ENCODE peak calls at places on chromosomes 16 and 17, in five cellular contexts. A is IMR-90; O is breast epithelium; M is CD8-positive, alpha-beta T cell; K is NT2/D1. Y is an unnamed sample.

GRCh38 chr16:54135361-54136275 is 151.0 kb downstream of the IRX3 start:
- DNase-seq in M (no peak), K (no peak), A (peak), O (no peak), Y (no peak)

GRCh38 chr17:77287432-77288068 is 146.8 kb downstream of the SEC14L1 start:
- DNase-seq in M (no peak), K (no peak), O (peak), A (peak), Y (no peak)

GRCh38 chr17:18205861-18206260 is 19.6 kb upstream of the LLGL1 start:
- DNase-seq in O (no peak), M (no peak), K (no peak), A (no peak), Y (no peak)

GRCh38 chr16:88681084-88681680 is 5.1 kb downstream of the SNAI3 start:
- DNase-seq in K (no peak), M (peak), A (no peak), O (no peak), Y (no peak)

GRCh38 chr16:19095699-19096098 is 18.1 kb upstream of the ITPRIPL2 start:
- DNase-seq in K (peak), A (no peak), M (no peak), O (peak), Y (no peak)

GRCh38 chr17:2140683-2141082 is 85.8 kb downstream of the HIC1 start:
- DNase-seq in A (no peak), O (no peak), M (no peak), K (no peak), Y (no peak)

GRCh38 chr16:30997887-30998711 is 12.3 kb downstream of the STX1B start:
- DNase-seq in O (no peak), M (no peak), K (no peak), A (peak), Y (no peak)

GRCh38 chr17:13592427-13592826 is 9.3 kb downstream of the HS3ST3A1 start:
- DNase-seq in M (no peak), K (no peak), O (no peak), A (peak), Y (no peak)

GRCh38 chr16:3171181-3171854 is 16.7 kb upstream of the OR1F1 start:
- DNase-seq in A (no peak), K (no peak), M (peak), O (no peak), Y (no peak)

GRCh38 chr17:75587718-75588545 is at the start of gene MYO15B:
- DNase-seq in M (peak), A (no peak), K (no peak), O (no peak), Y (peak)

GRCh38 chr17:19657182-19657581 is 8.6 kb downstream of the ALDH3A2 start:
- DNase-seq in M (no peak), O (no peak), K (no peak), A (no peak), Y (no peak)

GRCh38 chr17:57678393-57678792 is 66.7 kb downstream of the CCDC182 start:
- DNase-seq in O (no peak), K (no peak), A (no peak), M (no peak), Y (no peak)

GRCh38 chr17:57534863-57535651 is 210.0 kb downstream of the CCDC182 start:
- DNase-seq in M (no peak), O (peak), A (no peak), K (no peak), Y (no peak)

GRCh38 chr17:10243905-10244844 is 45.8 kb upstream of the GAS7 start:
- DNase-seq in K (no peak), M (no peak), O (no peak), A (peak), Y (no peak)

GRCh38 chr17:77375108-77375507 is 234.3 kb downstream of the SEC14L1 start:
- DNase-seq in K (no peak), O (no peak), M (no peak), A (no peak), Y (no peak)

GRCh38 chr17:76232342-76232741 is 8.0 kb downstream of the RNF157 start:
- DNase-seq in M (no peak), O (no peak), A (peak), K (no peak), Y (no peak)

GRCh38 chr16:57892041-57892440 is 78.9 kb downstream of the CNGB1 start:
- DNase-seq in O (no peak), A (peak), K (no peak), M (no peak), Y (no peak)

GRCh38 chr16:53881371-53881770 is 177.4 kb downstream of the FTO start:
- DNase-seq in A (peak), O (no peak), K (no peak), M (no peak), Y (no peak)

GRCh38 chr16:89096768-89097527 is 3.3 kb downstream of the ACSF3 start:
- DNase-seq in M (peak), O (no peak), K (no peak), A (peak), Y (peak)

GRCh38 chr16:51237861-51238378 is 86.8 kb upstream of the SALL1 start:
- DNase-seq in M (no peak), K (peak), A (no peak), O (no peak), Y (no peak)

GRCh38 chr17:42720996-42721583 is 23.8 kb downstream of the EZH1 start:
- DNase-seq in O (no peak), A (peak), K (peak), M (peak), Y (peak)

GRCh38 chr16:19131809-19132777 is 18.3 kb downstream of the ITPRIPL2 start:
- DNase-seq in K (no peak), A (no peak), M (no peak), O (no peak), Y (no peak)

GRCh38 chr17:50550661-50551432 is 3.9 kb downstream of the SPATA20 start:
- DNase-seq in O (peak), M (no peak), A (peak), K (peak), Y (no peak)

GRCh38 chr16:30760577-30761426 is 1.1 kb downstream of the CFAP119 start:
- DNase-seq in A (no peak), K (no peak), O (no peak), M (no peak), Y (no peak)

GRCh38 chr16:86461037-86461436 is 49.3 kb upstream of the FOXF1 start:
- DNase-seq in O (no peak), K (no peak), A (no peak), M (no peak), Y (no peak)

GRCh38 chr16:49866533-49867155 is 10.7 kb upstream of the ZNF423 start:
- DNase-seq in O (no peak), A (no peak), M (no peak), K (no peak), Y (no peak)

GRCh38 chr17:48502901-48503300 is 27.9 kb downstream of the HOXB1 start:
- DNase-seq in K (no peak), M (no peak), O (no peak), A (no peak), Y (no peak)

GRCh38 chr16:21121150-21121549 is 29.5 kb downstream of the DNAH3 start:
- DNase-seq in A (no peak), K (no peak), M (no peak), O (no peak), Y (no peak)

GRCh38 chr16:27923751-27924150 is 139.8 kb downstream of the GSG1L start:
- DNase-seq in M (no peak), A (no peak), K (no peak), O (no peak), Y (no peak)

GRCh38 chr16:528111-529011 is 849 bp downstream of the CAPN15 start:
- DNase-seq in M (no peak), A (peak), O (no peak), K (no peak), Y (no peak)

GRCh38 chr16:3656491-3657468 is 2.3 kb downstream of the DNASE1 start:
- DNase-seq in K (no peak), M (no peak), A (no peak), O (no peak), Y (no peak)

GRCh38 chr17:50615818-50616217 is 18.9 kb upstream of the ABCC3 start:
- DNase-seq in O (no peak), K (no peak), A (peak), M (no peak), Y (no peak)

GRCh38 chr17:1089915-1090314 is 89.9 kb downstream of the ABR start:
- DNase-seq in A (no peak), M (no peak), K (no peak), O (no peak), Y (no peak)

GRCh38 chr17:75830168-75831031 is 13.8 kb downstream of the UNC13D start:
- DNase-seq in O (no peak), A (no peak), M (peak), K (no peak), Y (no peak)

GRCh38 chr17:69066482-69066881 is 5.8 kb upstream of the ABCA9 start:
- DNase-seq in K (no peak), O (no peak), M (no peak), A (no peak), Y (no peak)

GRCh38 chr17:58335779-58336455 is 7.3 kb upstream of the TSPOAP1 start:
- DNase-seq in M (peak), O (peak), K (no peak), A (no peak), Y (peak)

GRCh38 chr17:19955099-19955498 is 22.5 kb downstream of the AKAP10 start:
- DNase-seq in K (no peak), O (no peak), A (no peak), M (no peak), Y (peak)

GRCh38 chr16:75250089-75250808 is 1.2 kb downstream of the BCAR1 start:
- DNase-seq in O (no peak), A (no peak), K (no peak), M (no peak), Y (no peak)

DNA sequence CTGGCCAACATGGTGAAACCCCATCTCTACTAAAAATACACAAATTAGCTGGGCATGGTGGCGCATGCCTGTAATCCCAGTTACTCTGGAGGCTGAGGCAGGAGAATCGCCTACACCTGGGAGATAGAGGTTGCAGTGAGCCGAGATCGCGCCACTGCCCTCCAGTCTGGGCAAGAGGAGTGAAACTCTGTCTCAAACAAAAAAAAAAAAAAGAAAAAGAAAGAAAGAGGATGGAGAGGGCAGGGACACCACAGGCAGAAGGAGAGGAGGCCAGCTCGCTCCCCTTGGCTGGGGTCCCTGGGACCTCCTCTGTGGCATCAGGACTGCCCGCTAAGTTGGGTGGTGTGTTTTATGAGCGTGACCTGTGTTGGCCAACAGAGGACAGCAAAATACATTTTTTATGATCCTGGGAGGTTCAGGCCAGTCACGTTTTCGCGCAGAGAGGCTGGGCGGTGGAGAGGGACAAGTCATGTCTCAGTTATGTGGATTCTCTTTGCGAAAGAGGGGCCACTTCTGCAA is 229.6 kb downstream of the MRTFB start:
- DNase-seq in O (peak), M (peak), A (peak), K (no peak), Y (no peak)
- H3K4me3 ChIP-seq in O (peak), M (no peak), A (no peak), K (no peak), Y (no peak)

GRCh38 chr16:56742030-56742984 is 12.4 kb downstream of the NUP93 start:
- DNase-seq in K (no peak), A (peak), O (no peak), M (no peak), Y (no peak)
- H3K4me3 ChIP-seq in K (no peak), A (peak), O (no peak), M (no peak), Y (no peak)

GRCh38 chr16:81745704-81746558 is 33.2 kb upstream of the PLCG2 start:
- DNase-seq in K (no peak), M (peak), O (peak), A (peak), Y (peak)
- H3K4me3 ChIP-seq in K (peak), M (peak), O (peak), A (peak), Y (peak)

GRCh38 chr17:36920032-36921000 is 17.0 kb upstream of the LHX1 start:
- DNase-seq in A (peak), M (no peak), O (no peak), K (no peak), Y (no peak)
- H3K4me3 ChIP-seq in A (no peak), M (no peak), O (no peak), K (peak), Y (no peak)

GRCh38 chr17:80219777-80220708 is at the start of the genes SGSH and SLC26A11:
- DNase-seq in M (peak), A (peak), O (peak), K (peak), Y (no peak)

GRCh38 chr17:80219013-80219776 is 938 bp downstream of the SGSH start:
- DNase-seq in M (peak), O (peak), K (no peak), A (peak), Y (peak)

GRCh38 chr17:80221401-80221800 is 1.2 kb downstream of the SLC26A11 start:
- DNase-seq in K (no peak), A (no peak), O (no peak), M (no peak), Y (no peak)

GRCh38 chr17:80222376-80223141 is 2.3 kb downstream of the SLC26A11 start:
- DNase-seq in M (no peak), O (no peak), A (no peak), K (no peak), Y (no peak)

GRCh38 chr17:80220709-80221215 is 535 bp downstream of the SLC26A11 start:
- DNase-seq in O (no peak), A (no peak), K (no peak), M (peak), Y (no peak)
- H3K4me3 ChIP-seq in O (peak), A (peak), K (peak), M (peak), Y (peak)

GRCh38 chr17:27283057-27283456 is 10.9 kb upstream of the WSB1 start:
- DNase-seq in O (no peak), M (no peak), K (no peak), A (no peak), Y (no peak)
- H3K4me3 ChIP-seq in O (no peak), M (no peak), K (no peak), A (no peak), Y (no peak)